ENCODE peak calls at places on chromosome 15, in four cellular contexts. G is HepG2, M is K562, Q is GM12878. I is an unnamed sample.

GRCh38 chr15:56798639-56799038 is 65.3 kb upstream of the ZNF280D start:
- DNase-seq in G (no peak), M (no peak), Q (peak; percentile 61), I (no peak)

GRCh38 chr15:88646088-88646405 is 7.2 kb downstream of the ISG20 start:
- DNase-seq in G (no peak), M (no peak), Q (no peak), I (no peak)

GRCh38 chr15:88604381-88604951 is 16.7 kb upstream of the AEN start:
- DNase-seq in G (no peak), M (no peak), Q (no peak), I (peak; percentile 73)

GRCh38 chr15:91537868-91538267 is 315.6 kb upstream of the SLCO3A1 start:
- DNase-seq in G (no peak), M (no peak), Q (no peak), I (no peak)

GRCh38 chr15:97350813-97351212 is 609.7 kb upstream of the ARRDC4 start:
- DNase-seq in G (no peak), M (no peak), Q (no peak), I (no peak)

GRCh38 chr15:69548367-69548766 is 95.7 kb downstream of the RPLP1 start:
- DNase-seq in G (no peak), M (no peak), Q (no peak), I (no peak)

GRCh38 chr15:89781055-89781454 is 4.9 kb downstream of the MESP2 start:
- DNase-seq in G (no peak), M (no peak), Q (no peak), I (no peak)

GRCh38 chr15:47552978-47553608 is 164.2 kb upstream of the SEMA6D start:
- DNase-seq in G (no peak), M (no peak), Q (no peak), I (no peak)

GRCh38 chr15:63826513-63826912 is 7.2 kb downstream of the HERC1 start:
- DNase-seq in G (no peak), M (no peak), Q (no peak), I (no peak)

GRCh38 chr15:50850003-50850402 is 58.5 kb upstream of the AP4E1 start:
- DNase-seq in G (no peak), M (no peak), Q (no peak), I (no peak)

GRCh38 chr15:25527118-25527517 is 88.3 kb upstream of the UBE3A start:
- DNase-seq in G (no peak), M (no peak), Q (no peak), I (no peak)

GRCh38 chr15:84736375-84736774 is 12.0 kb upstream of the ZNF592 start:
- DNase-seq in G (no peak), M (no peak), Q (peak; percentile 96), I (no peak)

GRCh38 chr15:68057089-68057488 is 3.0 kb downstream of the PIAS1 start:
- DNase-seq in G (no peak), M (no peak), Q (no peak), I (no peak)

GRCh38 chr15:64536244-64536836 is 76.0 kb downstream of the ZNF609 start:
- DNase-seq in G (peak; percentile 85), M (no peak), Q (no peak), I (no peak)

GRCh38 chr15:41276821-41277220 is 45.8 kb downstream of the CHP1 start:
- DNase-seq in G (no peak), M (no peak), Q (no peak), I (no peak)

GRCh38 chr15:54227569-54227968 is 249.3 kb downstream of the UNC13C start:
- DNase-seq in G (no peak), M (no peak), Q (no peak), I (no peak)

GRCh38 chr15:50697109-50697797 is 10.7 kb upstream of the TRPM7 start:
- DNase-seq in G (no peak), M (no peak), Q (no peak), I (no peak)

GRCh38 chr15:35769656-35770055 is 223.7 kb upstream of the DPH6 start:
- DNase-seq in G (no peak), M (no peak), Q (no peak), I (no peak)

GRCh38 chr15:81106560-81106959 is 27.5 kb upstream of the CFAP161 start:
- DNase-seq in G (peak; percentile 39), M (peak; percentile 49), Q (peak; percentile 8), I (peak; percentile 70)

GRCh38 chr15:25863067-25863967 is at the start of gene ATP10A:
- DNase-seq in G (no peak), M (no peak), Q (no peak), I (peak; percentile 56)

GRCh38 chr15:40080847-40081246 is 27.8 kb downstream of the BMF start:
- DNase-seq in G (no peak), M (no peak), Q (no peak), I (no peak)

GRCh38 chr15:37045859-37046318 is 54.5 kb downstream of the MEIS2 start:
- DNase-seq in G (peak; percentile 56), M (no peak), Q (no peak), I (no peak)

GRCh38 chr15:78056714-78057269 is 20.7 kb downstream of the TBC1D2B start:
- DNase-seq in G (no peak), M (no peak), Q (no peak), I (no peak)

DNA sequence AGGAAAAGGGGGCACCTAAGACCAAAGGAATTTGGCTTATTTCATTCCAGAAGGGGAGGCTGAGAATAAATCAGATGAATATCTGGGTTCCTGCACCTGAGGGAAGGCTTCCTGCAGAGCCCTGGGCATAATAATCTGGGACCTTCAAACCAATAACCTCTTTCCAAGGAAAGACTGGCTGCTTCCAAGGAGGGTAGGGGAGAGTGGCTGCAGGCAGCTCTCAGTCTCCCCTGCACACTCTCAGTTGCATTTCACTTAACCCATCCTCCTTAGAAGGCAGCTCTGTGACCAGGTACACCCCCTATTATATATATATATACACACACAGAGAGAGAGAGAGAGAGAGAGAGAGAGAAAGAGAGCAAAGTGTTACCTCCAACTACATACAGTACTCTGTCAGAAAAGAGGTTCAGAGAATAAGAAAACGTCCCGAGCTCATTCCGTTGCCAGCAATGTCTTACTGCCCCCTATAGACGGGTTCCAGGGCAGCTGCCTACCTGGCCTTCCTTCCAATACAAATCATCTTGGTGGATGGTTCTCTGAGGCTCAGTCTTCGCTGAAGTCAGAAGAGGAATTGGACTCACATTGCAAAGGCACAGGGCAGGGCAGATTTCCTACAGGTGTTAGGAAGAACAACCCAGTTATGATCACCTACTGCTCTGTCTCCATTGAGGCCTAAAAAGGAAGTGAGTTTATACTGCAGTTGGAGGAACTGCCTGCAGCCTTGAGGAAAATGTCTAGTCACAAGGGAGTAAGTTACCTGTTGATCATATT is 26.1 kb downstream of the CAPN3 start:
- DNase-seq in G (peak; percentile 45), M (peak; percentile 67), Q (no peak), I (peak; percentile 60)
- TF ChIP-seq FOXM1 in G (no peak), M (no peak), Q (no peak), I (no peak)

GRCh38 chr15:44157679-44158078 is 37.4 kb downstream of the FRMD5 start:
- DNase-seq in G (peak; percentile 76), M (no peak), Q (no peak), I (no peak)
- TF ChIP-seq JUND in G (no peak), M (no peak), Q (no peak), I (peak; percentile 97)

GRCh38 chr15:74121858-74122257 is 8.5 kb upstream of the ISLR2 start:
- DNase-seq in G (no peak), M (no peak), Q (no peak), I (no peak)

GRCh38 chr15:74123685-74124084 is 6.7 kb upstream of the ISLR2 start:
- DNase-seq in G (no peak), M (no peak), Q (no peak), I (no peak)

GRCh38 chr15:74123131-74123429 is 7.3 kb upstream of the ISLR2 start:
- DNase-seq in G (no peak), M (no peak), Q (no peak), I (no peak)

GRCh38 chr15:74121040-74121439 is 9.3 kb upstream of the ISLR2 start:
- DNase-seq in G (no peak), M (no peak), Q (no peak), I (no peak)

GRCh38 chr15:74122403-74123130 is 7.8 kb upstream of the ISLR2 start:
- DNase-seq in G (no peak), M (no peak), Q (no peak), I (no peak)
- TF ChIP-seq FOXM1 in G (no peak), M (no peak), Q (no peak), I (no peak)

GRCh38 chr15:32029409-32029861 is 880 bp upstream of the CHRNA7 start:
- DNase-seq in G (no peak), M (no peak), Q (no peak), I (peak; percentile 80)
- TF ChIP-seq JUND in G (no peak), M (no peak), Q (no peak), I (no peak)

I was measured in SK-N-SH.